ENCODE peak calls at places on chromosomes 5 and 9, in four cellular contexts. J is GM12865, X is WERI-Rb-1, I is heart right ventricle. K is an unnamed sample.

GRCh38 chr5:135026645-135027317 is 7.2 kb downstream of the PITX1 start:
- DNase-seq in J (no peak), X (no peak), I (no peak), K (peak)

GRCh38 chr5:141965071-141965470 is 3.8 kb upstream of the RNF14 start:
- DNase-seq in J (no peak), X (no peak), I (no peak), K (no peak)

GRCh38 chr5:135253601-135254165 is 145.3 kb downstream of the MACROH2A1 start:
- DNase-seq in J (no peak), X (peak), I (no peak), K (peak)

GRCh38 chr9:4005896-4006295 is 294.0 kb downstream of the GLIS3 start:
- DNase-seq in J (no peak), X (no peak), I (no peak), K (no peak)

GRCh38 chr5:108735790-108736189 is 11.9 kb upstream of the FER start:
- DNase-seq in J (no peak), X (no peak), I (no peak), K (no peak)

GRCh38 chr5:104890767-104891166 is 1328.2 kb upstream of the NUDT12 start:
- DNase-seq in J (no peak), X (no peak), I (no peak), K (no peak)

GRCh38 chr5:9589049-9589835 is 40.9 kb downstream of the TAS2R1 start:
- DNase-seq in J (no peak), X (no peak), I (no peak), K (no peak)

GRCh38 chr9:95512751-95513120 is 4.0 kb downstream of the PTCH1 start:
- DNase-seq in J (no peak), X (no peak), I (no peak), K (no peak)

GRCh38 chr5:39013938-39014337 is 60.3 kb downstream of the RICTOR start:
- DNase-seq in J (no peak), X (no peak), I (no peak), K (peak)

GRCh38 chr9:131334568-131335105 is 45.1 kb downstream of the PLPP7 start:
- DNase-seq in J (no peak), X (peak), I (peak), K (peak)

GRCh38 chr9:129380961-129381401 is 202.9 kb upstream of the IER5L start:
- DNase-seq in J (no peak), X (no peak), I (no peak), K (no peak)

GRCh38 chr9:113895526-113895925 is 19.4 kb downstream of the ZNF618 start:
- DNase-seq in J (no peak), X (no peak), I (no peak), K (peak)

GRCh38 chr5:72288923-72289322 is 31.1 kb downstream of the MRPS27 start:
- DNase-seq in J (no peak), X (no peak), I (no peak), K (no peak)

GRCh38 chr5:10700516-10700915 is 60.5 kb downstream of the DAP start:
- DNase-seq in J (no peak), X (no peak), I (no peak), K (no peak)

GRCh38 chr5:176731506-176732192 is 78.7 kb upstream of the UNC5A start:
- DNase-seq in J (no peak), X (no peak), I (no peak), K (peak)

GRCh38 chr5:9977070-9977469 is 272.6 kb downstream of the ATPSCKMT start:
- DNase-seq in J (no peak), X (no peak), I (no peak), K (no peak)

GRCh38 chr5:139635606-139636206 is 12.4 kb upstream of the CXXC5 start:
- DNase-seq in J (peak), X (peak), I (peak), K (peak)

GRCh38 chr5:128036961-128037360 is 46.6 kb upstream of the SLC12A2 start:
- DNase-seq in J (no peak), X (no peak), I (no peak), K (peak)

GRCh38 chr5:9562101-9562500 is 16.2 kb upstream of the SEMA5A start:
- DNase-seq in J (no peak), X (no peak), I (no peak), K (no peak)

GRCh38 chr9:33946779-33947535 is 101.7 kb downstream of the UBAP2 start:
- DNase-seq in J (no peak), X (no peak), I (no peak), K (peak)

GRCh38 chr5:178545941-178546674 is 44.1 kb downstream of the COL23A1 start:
- DNase-seq in J (no peak), X (no peak), I (no peak), K (no peak)

GRCh38 chr9:26426732-26427131 is 465.9 kb downstream of the CAAP1 start:
- DNase-seq in J (no peak), X (peak), I (no peak), K (no peak)

GRCh38 chr5:124040799-124041198 is 528.8 kb downstream of the CSNK1G3 start:
- DNase-seq in J (no peak), X (no peak), I (no peak), K (peak)

GRCh38 chr5:174337276-174338203 is 292.0 kb downstream of the NSG2 start:
- DNase-seq in J (no peak), X (no peak), I (no peak), K (peak)

GRCh38 chr5:151739939-151740335 is 18.5 kb downstream of the ATOX1 start:
- DNase-seq in J (no peak), X (no peak), I (no peak), K (peak)

GRCh38 chr5:151096001-151096373 is 15.2 kb upstream of the TNIP1 start:
- DNase-seq in J (no peak), X (peak), I (no peak), K (no peak)

GRCh38 chr9:132582276-132582785 is at the start of gene BARHL1:
- DNase-seq in J (no peak), X (no peak), I (no peak), K (no peak)

GRCh38 chr9:70256123-70256551 is 2.6 kb upstream of the SMC5 start:
- DNase-seq in J (no peak), X (no peak), I (no peak), K (peak)

GRCh38 chr9:127418037-127418471 is 6.1 kb upstream of the ZNF79 start:
- DNase-seq in J (peak), X (peak), I (no peak), K (no peak)

GRCh38 chr5:140345919-140346347 is 470 bp downstream of the HBEGF start:
- DNase-seq in J (peak), X (peak), I (peak), K (peak)

GRCh38 chr9:3857673-3858072 is 331.9 kb upstream of the RFX3 start:
- DNase-seq in J (no peak), X (no peak), I (no peak), K (peak)

GRCh38 chr5:160280384-160281090 is 31.8 kb downstream of the CCNJL start:
- DNase-seq in J (no peak), X (no peak), I (no peak), K (no peak)

DNA sequence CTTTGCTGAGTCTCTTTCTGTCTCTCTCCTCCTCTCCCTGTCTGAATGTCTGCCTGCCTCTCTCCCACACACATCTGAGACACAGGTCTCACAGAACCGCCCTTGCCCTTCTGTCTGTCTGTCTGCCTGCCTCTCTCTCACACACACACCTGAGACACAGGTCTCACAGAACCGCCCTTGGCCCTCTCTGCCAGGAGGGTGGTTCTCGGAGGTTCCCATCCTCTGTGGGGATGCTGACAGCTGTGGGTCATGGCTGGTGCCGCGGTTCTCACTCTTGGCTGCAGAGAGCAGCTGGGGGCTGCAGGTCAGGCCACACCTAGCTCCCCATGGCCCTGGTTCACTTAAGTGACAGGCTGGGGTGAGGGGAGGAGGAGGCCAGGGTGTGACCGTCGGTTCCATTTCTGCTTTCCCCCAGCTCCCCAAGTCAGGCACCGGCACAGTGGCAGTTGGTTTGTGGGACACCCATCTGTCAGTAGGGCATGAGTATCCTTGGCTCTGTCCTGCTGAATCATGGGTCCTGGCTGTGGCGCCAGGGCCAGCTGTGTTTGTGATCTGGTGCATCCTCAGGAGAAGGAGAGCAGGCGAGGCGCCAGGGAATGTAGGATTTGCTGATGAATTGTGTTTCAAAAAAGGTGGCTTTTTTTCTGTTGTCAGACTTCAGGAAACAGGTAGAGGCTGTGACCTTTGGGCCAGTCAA is 42.3 kb upstream of the CLPTM1L start:
- DNase-seq in J (no peak), X (no peak), I (no peak), K (no peak)
- TF ChIP-seq CTCF in J (no peak), X (no peak), I (no peak), K (no peak)

GRCh38 chr5:122439645-122440044 is 127.6 kb downstream of the SNCAIP start:
- DNase-seq in J (no peak), X (no peak), I (no peak), K (no peak)
- H3K4me3 ChIP-seq in J (no peak), X (no peak), I (no peak), K (no peak)

GRCh38 chr5:163321511-163321910 is 115.9 kb upstream of the CCNG1 start:
- DNase-seq in J (no peak), X (no peak), I (no peak), K (no peak)
- TF ChIP-seq CTCF in J (no peak), X (no peak), I (no peak), K (no peak)

GRCh38 chr5:169635933-169636332 is 1.1 kb upstream of the DOCK2 start:
- DNase-seq in J (no peak), X (no peak), I (no peak), K (no peak)

GRCh38 chr5:169636477-169637084 is 494 bp upstream of the DOCK2 start:
- DNase-seq in J (no peak), X (no peak), I (no peak), K (no peak)

GRCh38 chr5:169634606-169635005 is 2.5 kb upstream of the DOCK2 start:
- DNase-seq in J (no peak), X (no peak), I (no peak), K (no peak)

GRCh38 chr5:169637085-169637855 is at the start of gene DOCK2:
- DNase-seq in J (peak), X (no peak), I (peak), K (no peak)

DNA sequence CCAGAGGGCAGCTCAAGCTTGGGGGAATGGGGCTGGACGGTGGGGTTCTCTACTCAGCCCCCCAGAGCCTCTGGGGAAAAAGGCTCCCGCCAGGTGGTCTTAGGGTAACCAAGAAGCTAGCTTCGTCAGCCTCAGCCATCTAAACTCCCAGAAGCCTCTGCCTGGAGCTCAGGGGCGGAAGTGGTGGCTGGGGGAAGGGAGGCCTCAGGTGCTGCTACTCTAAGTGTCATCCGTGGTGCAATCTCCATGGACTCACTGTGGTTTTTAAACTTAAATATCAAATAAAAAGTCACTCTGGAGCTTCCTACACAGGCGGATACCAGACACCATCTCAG is 748 bp downstream of the DOCK2 start:
- DNase-seq in J (peak), X (no peak), I (no peak), K (no peak)
- H3K4me3 ChIP-seq in J (peak), X (no peak), I (peak), K (no peak)

GRCh38 chr9:88712484-88712883 is 177.5 kb downstream of the NXNL2 start:
- DNase-seq in J (no peak), X (no peak), I (no peak), K (no peak)
- TF ChIP-seq CTCF in J (no peak), X (no peak), I (no peak), K (no peak)

GRCh38 chr5:132488590-132488989 is 2.0 kb downstream of the IRF1 start:
- DNase-seq in J (no peak), X (no peak), I (no peak), K (no peak)
- H3K4me3 ChIP-seq in J (peak), X (no peak), I (peak), K (peak)

DNA sequence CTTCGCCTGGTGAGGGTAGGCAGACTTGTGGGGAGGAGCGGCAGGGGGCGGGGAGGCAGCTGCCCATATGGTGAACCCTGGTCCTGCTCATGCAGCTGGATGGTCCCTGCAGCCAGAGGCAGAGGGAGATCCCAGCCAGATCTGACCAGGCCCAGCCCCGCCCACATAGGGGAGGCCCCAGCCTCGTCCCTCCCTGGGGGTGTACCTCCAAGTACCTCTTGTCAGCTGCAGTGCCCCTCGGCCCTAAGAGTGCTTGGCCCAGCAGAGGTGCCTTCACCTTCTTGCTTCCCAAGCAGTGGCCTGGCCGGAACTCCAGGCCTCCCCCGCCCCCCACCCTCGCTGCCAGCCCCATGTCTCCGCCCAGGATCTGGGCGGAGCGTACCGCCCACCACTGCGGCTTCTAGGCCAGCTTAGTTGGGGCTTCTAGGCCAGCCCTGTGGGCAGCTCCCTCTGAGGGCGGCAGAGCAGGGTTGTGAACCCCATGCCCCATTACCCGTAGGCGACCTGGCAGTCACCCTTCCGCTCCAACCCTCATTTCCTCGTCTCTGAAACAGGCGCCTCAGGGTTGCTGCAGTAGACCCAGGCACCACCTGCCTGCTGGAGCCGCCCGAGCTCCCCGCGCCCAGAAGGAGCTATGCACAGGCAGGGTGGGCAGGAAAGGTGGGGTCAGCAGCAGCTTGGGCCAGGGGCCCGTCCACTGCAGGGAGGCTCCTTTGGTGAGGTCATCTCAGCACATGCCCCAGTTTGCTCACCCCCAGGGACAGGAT is at the start of gene SARDH:
- DNase-seq in J (peak), X (peak), I (peak), K (peak)
- TF ChIP-seq CTCF in J (no peak), X (no peak), I (no peak), K (no peak)

DNA sequence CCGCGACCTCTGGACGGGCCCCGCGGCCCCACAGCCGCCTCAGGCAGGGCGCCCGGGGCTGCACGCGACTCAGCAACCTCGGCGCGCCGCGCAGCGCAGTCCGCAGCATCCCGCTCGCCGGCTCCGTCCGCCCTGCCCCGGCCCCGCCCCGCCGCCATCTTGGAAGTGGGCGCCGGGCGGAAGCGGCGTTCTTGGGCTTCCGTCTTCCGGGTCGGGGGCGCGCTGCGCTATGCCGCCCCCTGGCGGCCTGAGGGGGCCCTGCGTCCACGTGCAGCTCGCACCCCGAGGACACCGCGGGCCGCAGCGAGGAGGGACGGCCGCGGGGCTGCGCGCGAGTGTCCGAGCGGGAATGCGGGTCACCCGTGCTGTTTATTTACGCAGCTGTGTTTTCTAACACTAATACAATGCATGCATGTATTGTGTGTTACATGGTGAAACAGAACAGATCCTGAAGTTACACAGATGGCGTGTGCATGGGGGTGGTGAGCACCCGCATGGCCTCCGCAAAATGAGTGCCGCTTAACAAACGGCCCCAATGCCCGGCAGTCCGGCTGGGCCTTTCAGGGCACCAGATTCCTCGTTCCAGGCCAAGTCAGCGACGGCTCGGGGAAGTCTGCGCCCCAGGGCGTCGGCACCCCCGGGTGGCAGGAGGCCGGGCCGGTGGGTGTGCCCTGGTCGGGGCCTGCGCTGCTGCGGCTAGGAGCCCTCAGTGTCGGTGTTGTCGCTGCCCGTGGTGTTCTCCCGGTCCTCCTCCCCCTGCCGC is at the start of gene DNLZ:
- DNase-seq in J (peak), X (peak), I (peak), K (peak)
- H3K4me3 ChIP-seq in J (peak), X (peak), I (peak), K (peak)

K was measured in fibroblast of villous mesenchyme.